ENCODE peak calls at places on chromosomes 7 and 10, in five cellular contexts. K is T-cell; I is Right ventricle myocardium superior; Y is activated CD8-positive, alpha-beta memory T cell treated with anti-CD3 and anti-CD28 coated beads, Interleukin-2, amount 10 ng/mL, durations not matched to agents 7 days and 5 days; X is stimulated activated naive CD8-positive, alpha-beta T cell treated with anti-CD3 and anti-CD28 coated beads, Interleukin-15, Interleukin-2, amounts not matched to agents 100 U/mL and 50 U/mL, for 24 hours. U is an unnamed sample.

GRCh38 chr10:114755537-114755936 is 66.0 kb upstream of the FHIP2A start:
- ATAC-seq in K (no peak), I (peak; percentile 23), Y (no peak), X (no peak), U (no peak)

GRCh38 chr10:1097436-1097835 is 41.3 kb downstream of the WDR37 start:
- ATAC-seq in K (no peak), I (no peak), Y (no peak), X (no peak), U (no peak)

GRCh38 chr10:60295028-60295937 is 94.4 kb downstream of the ANK3 start:
- ATAC-seq in K (no peak), I (no peak), Y (no peak), X (no peak), U (no peak)

GRCh38 chr10:95352684-95353083 is 61.9 kb upstream of the PDLIM1 start:
- ATAC-seq in K (no peak), I (no peak), Y (no peak), X (no peak), U (no peak)

GRCh38 chr10:11743461-11744338 is 1.5 kb downstream of the ECHDC3 start:
- ATAC-seq in K (no peak), I (peak; percentile 1), Y (no peak), X (no peak), U (no peak)

GRCh38 chr7:96349572-96349971 is 27.7 kb upstream of the SLC25A13 start:
- ATAC-seq in K (no peak), I (peak; percentile 82), Y (no peak), X (no peak), U (no peak)

GRCh38 chr7:106284516-106285050 is at the start of gene NAMPT:
- ATAC-seq in K (peak; percentile 41), I (peak; percentile 12), Y (peak; percentile 40), X (peak; percentile 9), U (peak; percentile 10)

GRCh38 chr7:6200971-6201370 is 71.5 kb downstream of the CYTH3 start:
- ATAC-seq in K (no peak), I (peak; percentile 57), Y (no peak), X (no peak), U (no peak)

GRCh38 chr10:3339531-3339950 is 167.0 kb upstream of the PITRM1 start:
- ATAC-seq in K (no peak), I (no peak), Y (no peak), X (no peak), U (no peak)

GRCh38 chr7:103307487-103308231 is 10.4 kb downstream of the PMPCB start:
- ATAC-seq in K (no peak), I (no peak), Y (no peak), X (no peak), U (peak; percentile 14)

GRCh38 chr10:69710008-69710905 is 80.2 kb downstream of the FAM241B start:
- ATAC-seq in K (no peak), I (no peak), Y (no peak), X (no peak), U (no peak)

GRCh38 chr7:107993879-107994278 is 9.1 kb downstream of the LAMB1 start:
- ATAC-seq in K (no peak), I (peak; percentile 25), Y (no peak), X (no peak), U (no peak)

GRCh38 chr7:104823177-104823576 is 190.8 kb upstream of the KMT2E start:
- ATAC-seq in K (no peak), I (no peak), Y (no peak), X (no peak), U (no peak)

GRCh38 chr7:36795451-36796021 is 71.2 kb upstream of the AOAH start:
- ATAC-seq in K (peak; percentile 62), I (no peak), Y (no peak), X (no peak), U (no peak)

GRCh38 chr7:104341545-104341944 is 13.1 kb downstream of the LHFPL3 start:
- ATAC-seq in K (no peak), I (no peak), Y (no peak), X (no peak), U (peak; percentile 52)

GRCh38 chr10:110006358-110007170 is 1.2 kb upstream of the ADD3 start:
- ATAC-seq in K (no peak), I (peak; percentile 22), Y (no peak), X (no peak), U (no peak)

GRCh38 chr10:33301097-33301789 is 33.2 kb downstream of the NRP1 start:
- ATAC-seq in K (no peak), I (no peak), Y (no peak), X (no peak), U (no peak)

GRCh38 chr7:133638835-133639234 is 386.0 kb downstream of the EXOC4 start:
- ATAC-seq in K (no peak), I (no peak), Y (no peak), X (no peak), U (no peak)

GRCh38 chr7:76220185-76221057 is 18.7 kb downstream of the SRRM3 start:
- ATAC-seq in K (no peak), I (no peak), Y (no peak), X (peak; percentile 22), U (peak; percentile 59)

GRCh38 chr7:80133361-80134104 is 1.1 kb upstream of the GNAI1 start:
- ATAC-seq in K (no peak), I (no peak), Y (no peak), X (no peak), U (no peak)

GRCh38 chr7:138961159-138961558 is 20.0 kb downstream of the KIAA1549 start:
- ATAC-seq in K (no peak), I (peak; percentile 41), Y (no peak), X (no peak), U (no peak)

GRCh38 chr10:24259365-24260125 is 50.6 kb downstream of the KIAA1217 start:
- ATAC-seq in K (no peak), I (no peak), Y (no peak), X (no peak), U (no peak)

U was measured in SK-N-SH treated with all-trans-retinoic acid at 6 μM for 48 hours.